ENCODE peak calls at places on chromosomes 6 and 20, in six cellular contexts. Y is stimulated activated naive B cell treated with anti-CD40 and anti-IgM and Interleukin-4, amounts not matched to agents 10 μg/mL and 1 μg/mL and 100 μg/mL, for 72 hours; S is sigmoid colon; V is ACHN; I is HTR-8/SVneo; T is ELR. D is an unnamed sample.
A peak's percentile ranks its signal among the peaks of the same experiment; 100 is the strongest.

GRCh38 chr20:20712004-20712473 is 405 bp downstream of the RALGAPA2 start:
- DNase-seq in Y (no peak), S (no peak), V (peak; percentile 4), I (peak; percentile 5), T (peak; percentile 6), D (peak; percentile 37)

GRCh38 chr20:561437-562231 is 18.0 kb upstream of the CSNK2A1 start:
- DNase-seq in Y (peak; percentile 34), S (peak; percentile 73), V (peak; percentile 66), I (peak; percentile 83), T (peak; percentile 72), D (peak; percentile 86)

GRCh38 chr6:104957301-104958177 is 632 bp downstream of the LIN28B start:
- DNase-seq in Y (no peak), S (no peak), V (no peak), I (no peak), T (no peak), D (peak; percentile 16)

GRCh38 chr6:112592159-112592558 is 245.0 kb downstream of the RFPL4B start:
- DNase-seq in Y (no peak), S (no peak), V (no peak), I (no peak), T (peak; percentile 6), D (no peak)

GRCh38 chr6:157650261-157650640 is 172.8 kb upstream of the SNX9 start:
- DNase-seq in Y (no peak), S (peak; percentile 85), V (no peak), I (no peak), T (no peak), D (no peak)

GRCh38 chr6:89369009-89369408 is 16.5 kb upstream of the UBE2J1 start:
- DNase-seq in Y (no peak), S (peak; percentile 80), V (peak; percentile 34), I (no peak), T (peak; percentile 65), D (peak; percentile 35)

GRCh38 chr6:22113046-22113766 is 183.6 kb downstream of the PRL start:
- DNase-seq in Y (no peak), S (peak; percentile 67), V (peak; percentile 31), I (peak; percentile 19), T (peak; percentile 69), D (no peak)

GRCh38 chr6:33277663-33278391 is 904 bp downstream of the B3GALT4 start:
- DNase-seq in Y (peak; percentile 27), S (no peak), V (no peak), I (no peak), T (peak; percentile 55), D (no peak)

GRCh38 chr6:144736763-144737162 is 451.6 kb downstream of the UTRN start:
- DNase-seq in Y (no peak), S (no peak), V (no peak), I (no peak), T (no peak), D (no peak)